ENCODE peak calls at places on chromosomes 6 and 20, in five cellular contexts. One of them, this sample, is unnamed.

GRCh38 chr20:47691632-47692031 is 93.6 kb downstream of the SULF2 start:
- DNase-seq in astrocyte: peak; percentile 36
- DNase-seq in A549: no peak
- DNase-seq in dorsolateral prefrontal cortex: no peak
- DNase-seq in AG09309: no peak
- DNase-seq in this sample: peak; percentile 26

GRCh38 chr20:32582659-32583580 is 2.2 kb downstream of the NOL4L start:
- DNase-seq in astrocyte: no peak
- DNase-seq in AG09309: no peak
- DNase-seq in A549: no peak
- DNase-seq in dorsolateral prefrontal cortex: peak; percentile 26
- DNase-seq in this sample: no peak

GRCh38 chr6:90411292-90411781 is 114.7 kb upstream of the BACH2 start:
- DNase-seq in AG09309: no peak
- DNase-seq in dorsolateral prefrontal cortex: no peak
- DNase-seq in astrocyte: peak; percentile 64
- DNase-seq in A549: no peak
- DNase-seq in this sample: no peak

GRCh38 chr20:54137115-54137514 is 36.7 kb downstream of the CYP24A1 start:
- DNase-seq in A549: no peak
- DNase-seq in AG09309: no peak
- DNase-seq in astrocyte: peak; percentile 79
- DNase-seq in dorsolateral prefrontal cortex: no peak
- DNase-seq in this sample: peak; percentile 23

GRCh38 chr6:35973670-35974222 is 50.7 kb downstream of the SLC26A8 start:
- DNase-seq in A549: no peak
- DNase-seq in astrocyte: no peak
- DNase-seq in dorsolateral prefrontal cortex: no peak
- DNase-seq in AG09309: no peak
- DNase-seq in this sample: no peak

GRCh38 chr6:1286972-1287600 is 24.8 kb upstream of the FOXQ1 start:
- DNase-seq in AG09309: peak; percentile 85
- DNase-seq in astrocyte: peak; percentile 70
- DNase-seq in dorsolateral prefrontal cortex: no peak
- DNase-seq in A549: peak; percentile 29
- DNase-seq in this sample: peak; percentile 91

GRCh38 chr6:53514677-53515076 is 30.2 kb downstream of the GCLC start:
- DNase-seq in A549: no peak
- DNase-seq in dorsolateral prefrontal cortex: no peak
- DNase-seq in astrocyte: no peak
- DNase-seq in AG09309: no peak
- DNase-seq in this sample: no peak

GRCh38 chr6:34352305-34352937 is 40.0 kb downstream of the NUDT3 start:
- DNase-seq in AG09309: no peak
- DNase-seq in astrocyte: peak; percentile 23
- DNase-seq in A549: no peak
- DNase-seq in dorsolateral prefrontal cortex: no peak
- DNase-seq in this sample: peak; percentile 26

GRCh38 chr6:163806761-163807499 is 392.4 kb downstream of the QKI start:
- DNase-seq in dorsolateral prefrontal cortex: no peak
- DNase-seq in A549: no peak
- DNase-seq in astrocyte: peak; percentile 39
- DNase-seq in AG09309: no peak
- DNase-seq in this sample: no peak

GRCh38 chr6:36463686-36464085 is 20.9 kb downstream of the KCTD20 start:
- DNase-seq in AG09309: peak; percentile 34
- DNase-seq in astrocyte: no peak
- DNase-seq in A549: no peak
- DNase-seq in dorsolateral prefrontal cortex: no peak
- DNase-seq in this sample: peak; percentile 50

GRCh38 chr20:1537731-1538058 is 19.8 kb downstream of the SIRPD start:
- DNase-seq in astrocyte: no peak
- DNase-seq in AG09309: no peak
- DNase-seq in A549: no peak
- DNase-seq in dorsolateral prefrontal cortex: no peak
- DNase-seq in this sample: no peak

GRCh38 chr6:134535831-134536230 is 217.9 kb upstream of the SGK1 start:
- DNase-seq in dorsolateral prefrontal cortex: no peak
- DNase-seq in AG09309: no peak
- DNase-seq in astrocyte: no peak
- DNase-seq in A549: no peak
- DNase-seq in this sample: no peak

GRCh38 chr20:46133886-46134654 is 16.0 kb downstream of the CD40 start:
- DNase-seq in A549: no peak
- DNase-seq in dorsolateral prefrontal cortex: no peak
- DNase-seq in AG09309: no peak
- DNase-seq in astrocyte: no peak
- DNase-seq in this sample: no peak

GRCh38 chr6:167238169-167238693 is 52.9 kb upstream of the UNC93A start:
- DNase-seq in A549: no peak
- DNase-seq in astrocyte: no peak
- DNase-seq in dorsolateral prefrontal cortex: no peak
- DNase-seq in AG09309: no peak
- DNase-seq in this sample: no peak

GRCh38 chr6:106254636-106255035 is 70.9 kb downstream of the ATG5 start:
- DNase-seq in astrocyte: peak; percentile 45
- DNase-seq in A549: no peak
- DNase-seq in dorsolateral prefrontal cortex: no peak
- DNase-seq in AG09309: no peak
- DNase-seq in this sample: peak; percentile 20

GRCh38 chr6:27251672-27252251 is 4.3 kb downstream of the PRSS16 start:
- DNase-seq in A549: peak; percentile 85
- DNase-seq in dorsolateral prefrontal cortex: no peak
- DNase-seq in astrocyte: peak; percentile 52
- DNase-seq in AG09309: no peak
- DNase-seq in this sample: no peak

GRCh38 chr20:21004386-21005076 is 101.6 kb downstream of the LINC00237 start:
- DNase-seq in astrocyte: no peak
- DNase-seq in A549: no peak
- DNase-seq in AG09309: no peak
- DNase-seq in dorsolateral prefrontal cortex: no peak
- DNase-seq in this sample: no peak

DNA sequence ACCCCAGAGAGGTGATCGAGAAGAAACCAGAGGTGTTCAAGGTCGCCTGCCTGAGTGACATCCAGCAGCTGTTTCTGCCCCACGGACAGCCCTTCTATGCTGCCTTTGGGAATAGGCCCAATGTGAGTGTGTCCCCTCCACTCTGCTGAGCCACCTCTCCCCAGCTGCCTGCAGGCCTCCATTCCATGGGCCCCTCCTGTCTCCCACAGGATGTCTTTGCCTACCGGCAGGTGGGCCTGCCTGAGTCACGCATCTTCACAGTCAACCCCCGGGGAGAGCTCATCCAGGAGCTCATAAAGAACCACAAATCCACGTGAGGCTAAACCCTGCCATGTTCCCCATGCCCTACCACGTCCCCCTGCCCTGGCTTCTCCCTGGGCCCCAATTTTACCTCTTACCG is 8.4 kb downstream of the EMILIN3 start:
- DNase-seq in A549: no peak
- DNase-seq in astrocyte: no peak
- DNase-seq in AG09309: no peak
- DNase-seq in dorsolateral prefrontal cortex: no peak
- DNase-seq in this sample: no peak
- TF ChIP-seq CTCF in A549: no peak
- TF ChIP-seq CTCF in astrocyte: no peak
- TF ChIP-seq CTCF in AG09309: no peak
- TF ChIP-seq CTCF in dorsolateral prefrontal cortex: no peak
- TF ChIP-seq CTCF in this sample: no peak

DNA sequence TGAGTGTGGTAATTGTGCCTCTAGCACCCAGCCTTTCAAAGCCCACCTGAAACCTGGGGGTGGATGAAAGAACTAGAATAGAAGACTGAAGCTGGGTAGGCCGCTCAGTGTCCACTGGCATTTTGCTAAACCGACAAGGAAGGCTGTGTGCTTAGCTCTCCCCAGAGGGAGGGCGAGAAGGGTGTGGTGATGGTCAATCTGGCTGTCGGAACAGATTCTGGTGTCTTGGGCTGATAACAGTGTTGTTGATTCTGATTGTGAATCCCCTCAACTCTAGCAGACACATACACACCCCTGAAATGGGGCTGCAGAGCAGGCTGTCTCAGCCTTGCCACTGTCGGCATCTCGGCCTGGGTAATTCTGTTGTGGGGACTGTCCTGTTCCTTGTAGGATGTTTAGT is 4.1 kb upstream of the BPHL start:
- DNase-seq in astrocyte: no peak
- DNase-seq in dorsolateral prefrontal cortex: no peak
- DNase-seq in AG09309: no peak
- DNase-seq in A549: no peak
- DNase-seq in this sample: no peak
- TF ChIP-seq CTCF in astrocyte: no peak
- TF ChIP-seq CTCF in dorsolateral prefrontal cortex: no peak
- TF ChIP-seq CTCF in AG09309: no peak
- TF ChIP-seq CTCF in A549: no peak
- TF ChIP-seq CTCF in this sample: no peak

DNA sequence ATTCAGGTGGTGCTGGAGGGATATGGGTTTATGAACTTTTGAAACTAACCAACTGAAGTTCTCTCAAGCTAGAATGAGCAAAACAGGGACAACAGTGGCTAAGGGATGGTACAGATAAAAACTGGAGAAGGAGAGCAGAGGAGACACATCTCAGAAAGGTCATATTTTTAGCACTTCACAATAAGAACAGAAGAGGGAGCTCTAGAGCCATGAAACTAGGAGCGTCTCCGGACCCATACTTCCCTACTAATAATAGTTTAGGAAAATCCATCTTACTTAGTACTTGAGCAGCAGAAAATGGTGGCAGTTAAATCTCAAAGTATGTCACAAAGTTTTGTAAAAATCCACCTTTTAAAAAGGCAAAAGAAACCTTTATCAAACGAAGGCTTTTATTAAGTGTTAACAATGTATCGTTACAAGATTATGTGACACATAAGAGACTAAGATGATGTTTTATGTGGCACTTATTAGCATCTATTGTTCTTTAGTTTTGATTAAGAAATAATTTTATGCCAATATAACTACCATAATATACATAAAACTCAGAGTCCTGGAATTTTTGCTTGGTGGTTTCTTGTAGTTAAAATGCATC is 278.6 kb downstream of the TBC1D32 start:
- DNase-seq in astrocyte: peak; percentile 10
- DNase-seq in dorsolateral prefrontal cortex: no peak
- DNase-seq in AG09309: peak; percentile 8
- DNase-seq in A549: peak; percentile 15
- DNase-seq in this sample: peak; percentile 57
- TF ChIP-seq CTCF in astrocyte: peak; percentile 72
- TF ChIP-seq CTCF in dorsolateral prefrontal cortex: peak; percentile 67
- TF ChIP-seq CTCF in AG09309: peak; percentile 74
- TF ChIP-seq CTCF in A549: peak; percentile 59
- TF ChIP-seq CTCF in this sample: peak; percentile 89

GRCh38 chr20:3753098-3753497 is 14.5 kb downstream of the ADISSP start:
- DNase-seq in A549: peak; percentile 89
- DNase-seq in AG09309: peak; percentile 52
- DNase-seq in astrocyte: peak; percentile 32
- DNase-seq in dorsolateral prefrontal cortex: no peak
- DNase-seq in this sample: peak; percentile 47
- TF ChIP-seq CTCF in A549: peak; percentile 81
- TF ChIP-seq CTCF in AG09309: peak; percentile 91
- TF ChIP-seq CTCF in astrocyte: peak; percentile 62
- TF ChIP-seq CTCF in dorsolateral prefrontal cortex: peak; percentile 85
- TF ChIP-seq CTCF in this sample: peak; percentile 85

GRCh38 chr20:49906615-49907154 is 8.6 kb downstream of the SPATA2 start:
- DNase-seq in astrocyte: no peak
- DNase-seq in A549: no peak
- DNase-seq in AG09309: no peak
- DNase-seq in dorsolateral prefrontal cortex: no peak
- DNase-seq in this sample: no peak
- TF ChIP-seq CTCF in astrocyte: no peak
- TF ChIP-seq CTCF in A549: no peak
- TF ChIP-seq CTCF in AG09309: no peak
- TF ChIP-seq CTCF in dorsolateral prefrontal cortex: no peak
- TF ChIP-seq CTCF in this sample: no peak

GRCh38 chr6:52284131-52284459 is 447 bp downstream of the MCM3 start:
- DNase-seq in dorsolateral prefrontal cortex: no peak
- DNase-seq in AG09309: no peak
- DNase-seq in A549: no peak
- DNase-seq in astrocyte: peak; percentile 11
- DNase-seq in this sample: peak; percentile 4

GRCh38 chr6:52283111-52283510 is 1.4 kb downstream of the MCM3 start:
- DNase-seq in AG09309: no peak
- DNase-seq in dorsolateral prefrontal cortex: no peak
- DNase-seq in astrocyte: no peak
- DNase-seq in A549: no peak
- DNase-seq in this sample: no peak

GRCh38 chr6:52284460-52285173 is at the start of gene MCM3:
- DNase-seq in A549: peak; percentile 84
- DNase-seq in AG09309: peak; percentile 98
- DNase-seq in astrocyte: peak; percentile 97
- DNase-seq in dorsolateral prefrontal cortex: peak; percentile 93
- DNase-seq in this sample: peak; percentile 99

GRCh38 chr6:52286798-52287432 is 2.4 kb upstream of the MCM3 start:
- DNase-seq in AG09309: peak; percentile 16
- DNase-seq in dorsolateral prefrontal cortex: peak; percentile 53
- DNase-seq in astrocyte: peak; percentile 33
- DNase-seq in A549: peak; percentile 60
- DNase-seq in this sample: peak; percentile 70

DNA sequence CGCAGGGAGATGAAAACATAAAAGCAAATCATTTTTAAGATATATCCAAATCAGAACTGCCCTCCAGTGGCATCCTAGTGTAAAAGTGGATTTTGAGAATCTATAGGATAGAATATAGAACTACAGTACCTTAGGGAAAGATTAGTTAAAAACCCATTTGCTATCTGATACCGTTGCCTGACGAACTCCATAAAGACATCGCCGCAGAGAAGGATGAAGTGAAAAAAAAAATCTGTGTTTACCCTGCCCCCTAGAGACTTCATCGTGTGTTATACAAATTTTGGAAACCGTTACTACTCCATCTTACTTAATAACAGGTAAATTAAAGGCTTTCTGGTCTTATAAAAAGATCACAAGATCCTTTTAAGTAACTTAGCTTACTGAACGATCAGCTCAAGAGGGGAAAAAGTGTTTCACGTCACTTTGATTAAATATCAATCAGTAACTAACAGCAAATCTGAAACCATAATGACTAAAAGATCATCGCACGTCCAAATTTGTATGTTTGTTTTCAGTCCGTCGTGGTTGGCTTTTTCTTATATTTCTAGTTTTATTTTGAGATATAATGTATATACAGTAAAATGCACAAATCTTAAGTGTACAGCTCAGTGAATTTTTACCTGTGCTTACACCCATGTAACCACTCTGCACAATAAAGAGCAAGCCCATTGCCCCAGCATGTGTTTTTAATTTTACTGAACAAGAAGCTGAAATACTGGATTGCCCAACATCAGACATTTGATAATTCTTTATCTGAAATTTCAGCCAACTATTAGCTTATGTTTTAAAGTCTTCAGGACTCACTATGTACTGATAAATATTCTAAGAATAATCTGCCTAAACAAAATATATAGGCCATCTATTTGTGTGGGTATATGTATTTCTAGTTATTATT is 879 bp upstream of the MCM3 start:
- DNase-seq in A549: no peak
- DNase-seq in astrocyte: no peak
- DNase-seq in AG09309: peak; percentile 13
- DNase-seq in dorsolateral prefrontal cortex: no peak
- DNase-seq in this sample: peak; percentile 8
- TF ChIP-seq CTCF in A549: peak; percentile 4
- TF ChIP-seq CTCF in astrocyte: no peak
- TF ChIP-seq CTCF in AG09309: peak; percentile 1
- TF ChIP-seq CTCF in dorsolateral prefrontal cortex: peak; percentile 5
- TF ChIP-seq CTCF in this sample: peak; percentile 69